ENCODE peak calls at places on chromosomes 6 and 20, in four cellular contexts. One of them, this sample, is unnamed.

GRCh38 chr6:149153637-149154036 is 163.9 kb upstream of the TAB2 start:
- ATAC-seq in activated T-cell treated with anti-CD3 and anti-CD28 coated beads, Interleukin-2, amount 50 U/mL, for 72 hours: no peak
- ATAC-seq in activated naive CD8-positive, alpha-beta T cell treated with anti-CD3 and anti-CD28 coated beads, Interleukin-2, amount 10 ng/mL, durations not matched to agents 7 days and 5 days: no peak
- ATAC-seq in T-helper 17 cell: peak; percentile 40
- ATAC-seq in this sample: no peak

GRCh38 chr6:166169549-166170421 is 2.1 kb upstream of the TBXT start:
- ATAC-seq in activated naive CD8-positive, alpha-beta T cell treated with anti-CD3 and anti-CD28 coated beads, Interleukin-2, amount 10 ng/mL, durations not matched to agents 7 days and 5 days: no peak
- ATAC-seq in activated T-cell treated with anti-CD3 and anti-CD28 coated beads, Interleukin-2, amount 50 U/mL, for 72 hours: no peak
- ATAC-seq in T-helper 17 cell: no peak
- ATAC-seq in this sample: no peak

GRCh38 chr6:13507306-13507855 is 20.0 kb upstream of the GFOD1 start:
- ATAC-seq in T-helper 17 cell: no peak
- ATAC-seq in activated naive CD8-positive, alpha-beta T cell treated with anti-CD3 and anti-CD28 coated beads, Interleukin-2, amount 10 ng/mL, durations not matched to agents 7 days and 5 days: no peak
- ATAC-seq in activated T-cell treated with anti-CD3 and anti-CD28 coated beads, Interleukin-2, amount 50 U/mL, for 72 hours: no peak
- ATAC-seq in this sample: no peak

GRCh38 chr6:138598562-138599173 is 99.4 kb upstream of the NHSL1 start:
- ATAC-seq in activated T-cell treated with anti-CD3 and anti-CD28 coated beads, Interleukin-2, amount 50 U/mL, for 72 hours: no peak
- ATAC-seq in T-helper 17 cell: no peak
- ATAC-seq in activated naive CD8-positive, alpha-beta T cell treated with anti-CD3 and anti-CD28 coated beads, Interleukin-2, amount 10 ng/mL, durations not matched to agents 7 days and 5 days: no peak
- ATAC-seq in this sample: no peak

GRCh38 chr20:651713-652610 is 1.0 kb downstream of the SRXN1 start:
- ATAC-seq in T-helper 17 cell: no peak
- ATAC-seq in activated T-cell treated with anti-CD3 and anti-CD28 coated beads, Interleukin-2, amount 50 U/mL, for 72 hours: no peak
- ATAC-seq in activated naive CD8-positive, alpha-beta T cell treated with anti-CD3 and anti-CD28 coated beads, Interleukin-2, amount 10 ng/mL, durations not matched to agents 7 days and 5 days: no peak
- ATAC-seq in this sample: no peak

GRCh38 chr20:1184638-1185315 is at the start of gene TMEM74B:
- ATAC-seq in T-helper 17 cell: no peak
- ATAC-seq in activated naive CD8-positive, alpha-beta T cell treated with anti-CD3 and anti-CD28 coated beads, Interleukin-2, amount 10 ng/mL, durations not matched to agents 7 days and 5 days: peak; percentile 16
- ATAC-seq in activated T-cell treated with anti-CD3 and anti-CD28 coated beads, Interleukin-2, amount 50 U/mL, for 72 hours: peak; percentile 43
- ATAC-seq in this sample: peak; percentile 29

GRCh38 chr20:17796096-17796563 is 96.4 kb downstream of the BANF2 start:
- ATAC-seq in activated T-cell treated with anti-CD3 and anti-CD28 coated beads, Interleukin-2, amount 50 U/mL, for 72 hours: no peak
- ATAC-seq in T-helper 17 cell: no peak
- ATAC-seq in activated naive CD8-positive, alpha-beta T cell treated with anti-CD3 and anti-CD28 coated beads, Interleukin-2, amount 10 ng/mL, durations not matched to agents 7 days and 5 days: no peak
- ATAC-seq in this sample: no peak

GRCh38 chr6:80145921-80146320 is 39.5 kb downstream of the BCKDHB start:
- ATAC-seq in activated T-cell treated with anti-CD3 and anti-CD28 coated beads, Interleukin-2, amount 50 U/mL, for 72 hours: no peak
- ATAC-seq in activated naive CD8-positive, alpha-beta T cell treated with anti-CD3 and anti-CD28 coated beads, Interleukin-2, amount 10 ng/mL, durations not matched to agents 7 days and 5 days: no peak
- ATAC-seq in T-helper 17 cell: no peak
- ATAC-seq in this sample: no peak

This sample was measured in stimulated activated memory B cell treated with anti-CD40 and anti-IgM and Interleukin-4, amounts not matched to agents 10 μg/mL and 1 μg/mL and 100 μg/mL, for 72 hours.